ENCODE peak calls at places on chromosomes 16 and 17, in five cellular contexts. R, I, K, Q and C are unnamed samples.

GRCh38 chr16:69406780-69407331 is 17.6 kb upstream of the CYB5B start:
- DNase-seq in R (no peak), I (no peak), K (peak; percentile 41), Q (no peak), C (no peak)

GRCh38 chr16:27820646-27821345 is 242.7 kb downstream of the GSG1L start:
- DNase-seq in R (no peak), I (no peak), K (no peak), Q (no peak), C (no peak)

GRCh38 chr16:87829123-87829980 is 40.0 kb downstream of the SLC7A5 start:
- DNase-seq in R (no peak), I (no peak), K (no peak), Q (no peak), C (no peak)

GRCh38 chr16:25512041-25512440 is 179.7 kb upstream of the HS3ST4 start:
- DNase-seq in R (no peak), I (no peak), K (no peak), Q (no peak), C (no peak)

GRCh38 chr16:27676807-27677206 is 126.9 kb downstream of the KATNIP start:
- DNase-seq in R (peak; percentile 80), I (peak; percentile 56), K (no peak), Q (no peak), C (no peak)

GRCh38 chr16:24041834-24042631 is 206.2 kb downstream of the PRKCB start:
- DNase-seq in R (peak; percentile 48), I (peak; percentile 11), K (peak; percentile 74), Q (peak; percentile 88), C (peak; percentile 69)

GRCh38 chr17:18963126-18964017 is 11.4 kb downstream of the SLC5A10 start:
- DNase-seq in R (peak; percentile 50), I (no peak), K (no peak), Q (no peak), C (no peak)

GRCh38 chr16:1812732-1813163 is 13.9 kb downstream of the HAGH start:
- DNase-seq in R (peak; percentile 85), I (peak; percentile 77), K (peak; percentile 68), Q (no peak), C (no peak)

GRCh38 chr16:64892843-64893242 is 229.0 kb downstream of the CDH11 start:
- DNase-seq in R (peak; percentile 93), I (peak; percentile 98), K (no peak), Q (no peak), C (no peak)

DNA sequence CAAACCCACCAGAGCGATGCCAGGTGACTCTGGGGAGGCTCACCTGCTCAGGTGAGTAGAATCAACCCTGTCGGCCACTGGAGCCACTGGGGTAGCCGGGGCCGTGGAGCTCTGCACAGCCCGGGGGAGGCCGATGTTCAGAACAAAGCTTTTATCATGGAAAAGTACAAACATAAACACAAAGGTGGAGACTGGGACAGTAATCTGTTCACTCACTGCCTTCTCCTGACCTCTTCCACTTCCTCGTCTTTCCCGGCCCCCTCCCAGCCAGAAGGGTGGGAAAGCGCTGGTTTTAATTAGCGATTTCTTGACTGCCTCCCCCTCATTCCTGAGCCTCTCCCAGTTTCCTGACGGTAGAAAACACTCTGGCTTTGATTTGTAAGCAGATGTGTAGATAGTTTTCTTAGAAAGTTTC is 9.8 kb upstream of the TEX19 start:
- DNase-seq in R (no peak), I (no peak), K (no peak), Q (no peak), C (no peak)
- H4K91ac ChIP-seq in R (no peak overlapping the region), I (no peak overlapping the region), K (no peak overlapping the region), Q (no peak overlapping the region), C (no peak overlapping the region)

GRCh38 chr16:57192146-57192545 is 6.0 kb downstream of the RSPRY1 start:
- DNase-seq in R (peak; percentile 50), I (no peak), K (no peak), Q (no peak), C (no peak)

GRCh38 chr16:57194512-57194911 is 8.4 kb downstream of the RSPRY1 start:
- DNase-seq in R (peak; percentile 94), I (peak; percentile 95), K (no peak), Q (no peak), C (no peak)

GRCh38 chr16:57192720-57193486 is 6.8 kb downstream of the RSPRY1 start:
- DNase-seq in R (peak; percentile 69), I (peak; percentile 70), K (no peak), Q (no peak), C (no peak)

GRCh38 chr16:57196753-57197152 is 10.6 kb downstream of the RSPRY1 start:
- DNase-seq in R (no peak), I (no peak), K (no peak), Q (no peak), C (no peak)

GRCh38 chr16:57196276-57196675 is 10.1 kb downstream of the RSPRY1 start:
- DNase-seq in R (no peak), I (no peak), K (no peak), Q (no peak), C (no peak)
- H4K8ac ChIP-seq in R (no peak overlapping the region), I (no peak overlapping the region), K (no peak overlapping the region), Q (no peak overlapping the region), C (no peak overlapping the region)

GRCh38 chr17:73643012-73643845 is 1.0 kb downstream of the SDK2 start:
- DNase-seq in R (no peak), I (peak; percentile 22), K (peak; percentile 73), Q (peak; percentile 67), C (peak; percentile 46)

GRCh38 chr17:73645050-73645871 is 1.0 kb upstream of the SDK2 start:
- DNase-seq in R (no peak), I (peak; percentile 24), K (peak; percentile 73), Q (no peak), C (peak; percentile 81)

GRCh38 chr17:73643846-73644144 is 450 bp downstream of the SDK2 start:
- DNase-seq in R (no peak), I (no peak), K (no peak), Q (no peak), C (no peak)

GRCh38 chr17:73642659-73643011 is 1.6 kb downstream of the SDK2 start:
- DNase-seq in R (no peak), I (no peak), K (no peak), Q (no peak), C (no peak)

DNA sequence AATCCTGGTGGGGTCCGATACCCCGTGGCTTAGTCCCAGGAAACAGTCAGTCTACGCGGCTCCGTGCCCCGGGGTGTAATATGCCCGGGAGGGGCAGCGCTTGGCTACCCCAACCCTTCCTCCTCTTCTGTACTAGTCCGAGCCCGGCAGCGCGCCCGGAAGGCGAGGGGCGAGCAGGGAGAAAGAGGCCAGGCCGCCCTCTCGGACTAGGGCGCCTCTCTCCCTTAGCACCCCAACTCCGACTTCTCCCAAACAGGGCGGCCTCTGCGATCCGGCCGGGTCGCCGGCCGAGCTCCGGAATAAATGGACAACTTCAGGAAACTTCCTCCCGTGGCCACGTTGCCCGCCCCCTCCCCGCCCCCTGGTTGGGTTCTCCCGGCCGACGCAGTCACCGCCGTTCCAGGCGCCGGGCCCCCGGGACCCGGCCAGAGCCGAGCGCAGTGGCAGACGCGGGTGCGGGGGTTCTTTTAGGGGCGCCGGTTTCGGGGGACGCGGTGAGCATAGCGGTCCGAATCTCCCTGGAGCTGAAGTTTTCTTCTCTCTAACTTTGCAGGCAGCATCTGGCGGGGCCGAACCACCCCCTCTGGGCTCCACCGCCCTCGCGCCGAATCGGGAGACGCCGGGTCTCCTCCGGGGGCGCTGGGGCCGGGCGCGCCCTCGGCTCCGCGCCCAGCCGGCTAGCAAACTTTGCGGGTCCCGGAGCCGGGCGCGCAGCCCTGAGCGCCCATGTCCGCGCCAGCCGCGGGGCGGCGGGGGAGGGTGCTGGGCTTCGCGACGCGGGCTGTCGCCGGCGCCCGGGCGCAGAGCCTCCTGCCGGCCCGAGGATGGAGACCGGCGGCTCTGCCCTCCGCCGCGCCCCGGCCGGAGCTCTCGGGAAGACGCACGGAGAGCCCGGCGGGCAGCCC is at the start of gene SDK2:
- DNase-seq in R (no peak), I (peak; percentile 18), K (no peak), Q (peak; percentile 75), C (peak; percentile 33)
- H2BK15ac ChIP-seq in R (no peak within 1 kb of the TSS), I (no peak within 1 kb of the TSS), K (no peak within 1 kb of the TSS), Q (no peak within 1 kb of the TSS), C (peak within 1 kb of the TSS; percentile 47)

GRCh38 chr17:43402078-43402477 is 3.3 kb downstream of the ARL4D start:
- DNase-seq in R (no peak), I (no peak), K (no peak), Q (no peak), C (no peak)
- H4K91ac ChIP-seq in R (peak overlapping the region; percentile 49), I (no peak overlapping the region), K (no peak overlapping the region), Q (no peak overlapping the region), C (no peak overlapping the region)

GRCh38 chr17:50428831-50429424 is 2.9 kb downstream of the ACSF2 start:
- DNase-seq in R (no peak), I (no peak), K (no peak), Q (no peak), C (no peak)
- H4K8ac ChIP-seq in R (no peak overlapping the region), I (no peak overlapping the region), K (no peak overlapping the region), Q (peak overlapping the region; percentile 1), C (no peak overlapping the region)